ENCODE peak calls at places on chromosomes 12 and 14, in seven cellular contexts. H is NCI-H146; C is Calu3; P is cardiac muscle cell; T is naive thymus-derived CD4-positive, alpha-beta T cell; Q is LHCN-M2; L is activated T-helper 1 cell treated with anti-CD3 and anti-CD28 coated beads, Interleukin-12 subunit alpha, Interleukin-12 subunit beta, Interleukin-2, Interleukin-4 antibody, amounts not matched to agents 30 ng/mL and 10 ng/mL and 1 ng/mL, durations not matched to agents 14 hours and 24 hours and 36 hours. I is an unnamed sample.

GRCh38 chr14:50647753-50648152 is 20.4 kb downstream of the SAV1 start:
- DNase-seq in H (no peak), C (no peak), P (no peak), T (no peak), Q (no peak), L (no peak), I (no peak)

GRCh38 chr12:1744932-1745331 is 54.1 kb downstream of the ADIPOR2 start:
- DNase-seq in H (no peak), C (no peak), P (no peak), T (no peak), Q (no peak), L (no peak), I (no peak)

GRCh38 chr12:20237091-20237490 is 131.2 kb upstream of the PDE3A start:
- DNase-seq in H (no peak), C (no peak), P (no peak), T (no peak), Q (no peak), L (no peak), I (no peak)

GRCh38 chr12:117404940-117405339 is 43.5 kb upstream of the NOS1 start:
- DNase-seq in H (no peak), C (no peak), P (no peak), T (no peak), Q (no peak), L (no peak), I (no peak)

GRCh38 chr14:90511795-90512331 is 115.0 kb downstream of the CALM1 start:
- DNase-seq in H (peak; percentile 71), C (no peak), P (no peak), T (no peak), Q (no peak), L (no peak), I (no peak)

GRCh38 chr12:87661770-87662402 is 367.3 kb downstream of the C12orf50 start:
- DNase-seq in H (peak; percentile 43), C (no peak), P (no peak), T (no peak), Q (no peak), L (no peak), I (no peak)

GRCh38 chr12:49912345-49912744 is 8.6 kb upstream of the FAIM2 start:
- DNase-seq in H (no peak), C (no peak), P (peak; percentile 41), T (no peak), Q (no peak), L (no peak), I (no peak)

GRCh38 chr14:100294963-100295330 is 11.3 kb downstream of the SLC25A29 start:
- DNase-seq in H (no peak), C (no peak), P (no peak), T (no peak), Q (no peak), L (no peak), I (no peak)

GRCh38 chr14:94867931-94868597 is 98.2 kb upstream of the GSC start:
- DNase-seq in H (no peak), C (peak; percentile 5), P (peak; percentile 4), T (no peak), Q (no peak), L (no peak), I (no peak)

GRCh38 chr14:22877000-22877501 is 5.5 kb downstream of the LRP10 start:
- DNase-seq in H (no peak), C (no peak), P (no peak), T (no peak), Q (no peak), L (no peak), I (no peak)

GRCh38 chr12:68203460-68203875 is 22.1 kb downstream of the IL26 start:
- DNase-seq in H (no peak), C (no peak), P (no peak), T (no peak), Q (no peak), L (no peak), I (no peak)

GRCh38 chr12:111444314-111444705 is 38.6 kb downstream of the SH2B3 start:
- DNase-seq in H (no peak), C (no peak), P (no peak), T (no peak), Q (peak; percentile 92), L (peak; percentile 33), I (no peak)

GRCh38 chr14:105420141-105420975 is 731 bp downstream of the MTA1 start:
- DNase-seq in H (peak; percentile 23), C (no peak), P (no peak), T (no peak), Q (no peak), L (no peak), I (no peak)

GRCh38 chr12:71795901-71796300 is 41.2 kb downstream of the RAB21 start:
- DNase-seq in H (no peak), C (no peak), P (no peak), T (no peak), Q (no peak), L (no peak), I (no peak)